ENCODE peak calls at places on chromosomes 16 and 17, in eight cellular contexts. One of them, this sample, is unnamed. For H3K4me1, the result is how much of the 10 kb centered on the place peaks cover.

GRCh38 chr16:70478912-70479341 is 24.5 kb downstream of the FCSK start:
- DNase-seq in thoracic aorta: no peak
- DNase-seq in effector memory CD4-positive, alpha-beta T cell: no peak
- DNase-seq in colonic mucosa: no peak
- DNase-seq in SK-N-SH: no peak
- DNase-seq in body of pancreas: no peak
- DNase-seq in cardiac muscle cell: peak
- DNase-seq in CD8-positive, alpha-beta T cell: no peak
- DNase-seq in this sample: no peak

GRCh38 chr17:78960945-78961344 is 18.8 kb downstream of the LGALS3BP start:
- DNase-seq in CD8-positive, alpha-beta T cell: no peak
- DNase-seq in effector memory CD4-positive, alpha-beta T cell: no peak
- DNase-seq in colonic mucosa: no peak
- DNase-seq in cardiac muscle cell: peak
- DNase-seq in thoracic aorta: no peak
- DNase-seq in SK-N-SH: no peak
- DNase-seq in body of pancreas: peak
- DNase-seq in this sample: peak

GRCh38 chr17:58487589-58488427 is at the start of gene HSF5:
- DNase-seq in cardiac muscle cell: peak
- DNase-seq in thoracic aorta: no peak
- DNase-seq in SK-N-SH: peak
- DNase-seq in body of pancreas: no peak
- DNase-seq in CD8-positive, alpha-beta T cell: peak
- DNase-seq in colonic mucosa: no peak
- DNase-seq in effector memory CD4-positive, alpha-beta T cell: peak
- DNase-seq in this sample: no peak

GRCh38 chr16:54931757-54932660 is 1.3 kb downstream of the IRX5 start:
- DNase-seq in effector memory CD4-positive, alpha-beta T cell: no peak
- DNase-seq in thoracic aorta: no peak
- DNase-seq in body of pancreas: no peak
- DNase-seq in CD8-positive, alpha-beta T cell: no peak
- DNase-seq in SK-N-SH: peak
- DNase-seq in colonic mucosa: no peak
- DNase-seq in cardiac muscle cell: no peak
- DNase-seq in this sample: no peak

GRCh38 chr16:4494746-4495490 is 18.7 kb downstream of the HMOX2 start:
- DNase-seq in thoracic aorta: no peak
- DNase-seq in colonic mucosa: no peak
- DNase-seq in SK-N-SH: no peak
- DNase-seq in cardiac muscle cell: peak
- DNase-seq in CD8-positive, alpha-beta T cell: no peak
- DNase-seq in body of pancreas: no peak
- DNase-seq in effector memory CD4-positive, alpha-beta T cell: no peak
- DNase-seq in this sample: no peak

GRCh38 chr17:31858647-31859486 is at the start of gene COPRS:
- DNase-seq in colonic mucosa: peak
- DNase-seq in CD8-positive, alpha-beta T cell: peak
- DNase-seq in thoracic aorta: peak
- DNase-seq in cardiac muscle cell: peak
- DNase-seq in body of pancreas: peak
- DNase-seq in effector memory CD4-positive, alpha-beta T cell: peak
- DNase-seq in SK-N-SH: peak
- DNase-seq in this sample: peak

GRCh38 chr17:39166437-39167335 is 725 bp upstream of the ARL5C start:
- DNase-seq in body of pancreas: peak
- DNase-seq in effector memory CD4-positive, alpha-beta T cell: no peak
- DNase-seq in cardiac muscle cell: no peak
- DNase-seq in colonic mucosa: no peak
- DNase-seq in CD8-positive, alpha-beta T cell: no peak
- DNase-seq in SK-N-SH: no peak
- DNase-seq in thoracic aorta: no peak
- DNase-seq in this sample: no peak

GRCh38 chr16:67013823-67014640 is 14.9 kb upstream of the CBFB start:
- DNase-seq in CD8-positive, alpha-beta T cell: peak
- DNase-seq in thoracic aorta: no peak
- DNase-seq in cardiac muscle cell: peak
- DNase-seq in colonic mucosa: peak
- DNase-seq in body of pancreas: peak
- DNase-seq in effector memory CD4-positive, alpha-beta T cell: peak
- DNase-seq in SK-N-SH: peak
- DNase-seq in this sample: peak

GRCh38 chr17:17712268-17712924 is 31.1 kb downstream of the RAI1 start:
- DNase-seq in cardiac muscle cell: peak
- DNase-seq in effector memory CD4-positive, alpha-beta T cell: no peak
- DNase-seq in body of pancreas: no peak
- DNase-seq in thoracic aorta: no peak
- DNase-seq in colonic mucosa: no peak
- DNase-seq in SK-N-SH: no peak
- DNase-seq in CD8-positive, alpha-beta T cell: no peak
- DNase-seq in this sample: no peak

GRCh38 chr17:70808596-70808995 is 639.3 kb downstream of the KCNJ2 start:
- DNase-seq in effector memory CD4-positive, alpha-beta T cell: no peak
- DNase-seq in body of pancreas: no peak
- DNase-seq in SK-N-SH: peak
- DNase-seq in CD8-positive, alpha-beta T cell: no peak
- DNase-seq in thoracic aorta: no peak
- DNase-seq in cardiac muscle cell: no peak
- DNase-seq in colonic mucosa: no peak
- DNase-seq in this sample: peak

GRCh38 chr16:11310997-11311561 is 29.9 kb upstream of the PRM1 start:
- DNase-seq in thoracic aorta: no peak
- DNase-seq in CD8-positive, alpha-beta T cell: peak
- DNase-seq in effector memory CD4-positive, alpha-beta T cell: no peak
- DNase-seq in body of pancreas: no peak
- DNase-seq in cardiac muscle cell: no peak
- DNase-seq in SK-N-SH: no peak
- DNase-seq in colonic mucosa: no peak
- DNase-seq in this sample: no peak

GRCh38 chr16:25192096-25192495 is 24.7 kb upstream of the AQP8 start:
- DNase-seq in thoracic aorta: no peak
- DNase-seq in SK-N-SH: no peak
- DNase-seq in body of pancreas: no peak
- DNase-seq in CD8-positive, alpha-beta T cell: no peak
- DNase-seq in effector memory CD4-positive, alpha-beta T cell: no peak
- DNase-seq in cardiac muscle cell: no peak
- DNase-seq in colonic mucosa: no peak
- DNase-seq in this sample: no peak

GRCh38 chr16:54651851-54652770 is 278.6 kb upstream of the IRX5 start:
- DNase-seq in SK-N-SH: no peak
- DNase-seq in effector memory CD4-positive, alpha-beta T cell: no peak
- DNase-seq in CD8-positive, alpha-beta T cell: no peak
- DNase-seq in thoracic aorta: no peak
- DNase-seq in colonic mucosa: no peak
- DNase-seq in cardiac muscle cell: peak
- DNase-seq in body of pancreas: no peak
- DNase-seq in this sample: no peak

GRCh38 chr16:78224342-78224741 is 124.9 kb downstream of the WWOX start:
- DNase-seq in colonic mucosa: no peak
- DNase-seq in body of pancreas: no peak
- DNase-seq in cardiac muscle cell: no peak
- DNase-seq in thoracic aorta: no peak
- DNase-seq in effector memory CD4-positive, alpha-beta T cell: no peak
- DNase-seq in SK-N-SH: no peak
- DNase-seq in CD8-positive, alpha-beta T cell: no peak
- DNase-seq in this sample: no peak

GRCh38 chr17:7634384-7634783 is 4.4 kb downstream of the SHBG start:
- DNase-seq in thoracic aorta: no peak
- DNase-seq in body of pancreas: no peak
- DNase-seq in CD8-positive, alpha-beta T cell: no peak
- DNase-seq in effector memory CD4-positive, alpha-beta T cell: no peak
- DNase-seq in colonic mucosa: peak
- DNase-seq in SK-N-SH: peak
- DNase-seq in cardiac muscle cell: peak
- DNase-seq in this sample: no peak

GRCh38 chr16:58057126-58057525 is 31.6 kb downstream of the MMP15 start:
- DNase-seq in thoracic aorta: no peak
- DNase-seq in effector memory CD4-positive, alpha-beta T cell: no peak
- DNase-seq in body of pancreas: no peak
- DNase-seq in SK-N-SH: no peak
- DNase-seq in colonic mucosa: no peak
- DNase-seq in CD8-positive, alpha-beta T cell: no peak
- DNase-seq in cardiac muscle cell: no peak
- DNase-seq in this sample: no peak

GRCh38 chr17:76337413-76337777 is 16.3 kb downstream of the PRPSAP1 start:
- DNase-seq in CD8-positive, alpha-beta T cell: no peak
- DNase-seq in cardiac muscle cell: no peak
- DNase-seq in body of pancreas: no peak
- DNase-seq in effector memory CD4-positive, alpha-beta T cell: no peak
- DNase-seq in thoracic aorta: no peak
- DNase-seq in colonic mucosa: no peak
- DNase-seq in SK-N-SH: no peak
- DNase-seq in this sample: no peak

GRCh38 chr17:1941241-1942065 is 83.7 kb downstream of the RTN4RL1 start:
- DNase-seq in SK-N-SH: no peak
- DNase-seq in thoracic aorta: no peak
- DNase-seq in body of pancreas: no peak
- DNase-seq in colonic mucosa: no peak
- DNase-seq in effector memory CD4-positive, alpha-beta T cell: no peak
- DNase-seq in CD8-positive, alpha-beta T cell: no peak
- DNase-seq in cardiac muscle cell: no peak
- DNase-seq in this sample: no peak

DNA sequence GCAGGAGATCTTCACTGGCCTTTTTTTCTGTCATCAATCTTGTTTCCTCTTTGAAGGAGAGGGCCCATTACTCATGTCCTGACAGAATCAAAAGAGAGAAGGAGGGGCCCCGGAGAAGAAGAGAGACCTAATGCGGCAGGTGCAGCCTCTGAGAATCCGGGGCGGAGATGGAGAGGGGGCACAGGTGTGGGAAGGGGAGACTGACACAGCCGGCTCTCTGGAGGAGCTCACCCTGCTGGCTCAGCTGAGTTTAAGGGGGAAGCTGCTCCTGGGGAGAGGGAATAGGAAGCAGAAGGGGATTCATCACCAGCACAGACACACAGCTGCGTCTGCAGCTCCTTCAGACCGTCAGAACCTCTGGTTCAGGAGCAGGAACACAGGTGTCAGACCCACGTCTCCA is 116.4 kb downstream of the SOX9 start:
- DNase-seq in cardiac muscle cell: no peak
- DNase-seq in effector memory CD4-positive, alpha-beta T cell: no peak
- DNase-seq in CD8-positive, alpha-beta T cell: no peak
- DNase-seq in colonic mucosa: no peak
- DNase-seq in body of pancreas: no peak
- DNase-seq in thoracic aorta: no peak
- DNase-seq in SK-N-SH: no peak
- DNase-seq in this sample: no peak
- H3K4me3 ChIP-seq in cardiac muscle cell: no peak
- H3K4me3 ChIP-seq in effector memory CD4-positive, alpha-beta T cell: no peak
- H3K4me3 ChIP-seq in CD8-positive, alpha-beta T cell: no peak
- H3K4me3 ChIP-seq in colonic mucosa: no peak
- H3K4me3 ChIP-seq in body of pancreas: no peak
- H3K4me3 ChIP-seq in thoracic aorta: no peak
- H3K4me3 ChIP-seq in SK-N-SH: no peak
- H3K4me3 ChIP-seq in this sample: no peak

GRCh38 chr16:1082952-1083675 is 10.6 kb downstream of the SSTR5 start:
- DNase-seq in thoracic aorta: no peak
- DNase-seq in body of pancreas: no peak
- DNase-seq in colonic mucosa: no peak
- DNase-seq in cardiac muscle cell: no peak
- DNase-seq in SK-N-SH: no peak
- DNase-seq in effector memory CD4-positive, alpha-beta T cell: no peak
- DNase-seq in CD8-positive, alpha-beta T cell: no peak
- DNase-seq in this sample: no peak
- H3K27ac ChIP-seq in thoracic aorta: no peak
- H3K27ac ChIP-seq in body of pancreas: no peak
- H3K27ac ChIP-seq in colonic mucosa: no peak
- H3K27ac ChIP-seq in cardiac muscle cell: no peak
- H3K27ac ChIP-seq in SK-N-SH: no peak
- H3K27ac ChIP-seq in effector memory CD4-positive, alpha-beta T cell: no peak
- H3K27ac ChIP-seq in CD8-positive, alpha-beta T cell: no peak
- H3K27ac ChIP-seq in this sample: no peak

GRCh38 chr17:55416000-55416399 is 5.6 kb downstream of the MMD start:
- DNase-seq in CD8-positive, alpha-beta T cell: no peak
- DNase-seq in cardiac muscle cell: no peak
- DNase-seq in thoracic aorta: no peak
- DNase-seq in body of pancreas: no peak
- DNase-seq in SK-N-SH: no peak
- DNase-seq in colonic mucosa: no peak
- DNase-seq in effector memory CD4-positive, alpha-beta T cell: no peak
- DNase-seq in this sample: no peak
- H3K4me1 ChIP-seq in CD8-positive, alpha-beta T cell: under half
- H3K4me1 ChIP-seq in cardiac muscle cell: under half
- H3K4me1 ChIP-seq in thoracic aorta: under half
- H3K4me1 ChIP-seq in body of pancreas: under half
- H3K4me1 ChIP-seq in SK-N-SH: under half
- H3K4me1 ChIP-seq in colonic mucosa: under half
- H3K4me1 ChIP-seq in effector memory CD4-positive, alpha-beta T cell: under half
- H3K4me1 ChIP-seq in this sample: under half

GRCh38 chr16:3188925-3189825 is 1.2 kb downstream of the OR1F1 start:
- DNase-seq in thoracic aorta: no peak
- DNase-seq in colonic mucosa: peak
- DNase-seq in cardiac muscle cell: peak
- DNase-seq in body of pancreas: no peak
- DNase-seq in SK-N-SH: peak
- DNase-seq in effector memory CD4-positive, alpha-beta T cell: no peak
- DNase-seq in CD8-positive, alpha-beta T cell: no peak
- DNase-seq in this sample: no peak

GRCh38 chr16:3189869-3190268 is 1.9 kb downstream of the OR1F1 start:
- DNase-seq in colonic mucosa: no peak
- DNase-seq in CD8-positive, alpha-beta T cell: no peak
- DNase-seq in SK-N-SH: no peak
- DNase-seq in body of pancreas: no peak
- DNase-seq in cardiac muscle cell: no peak
- DNase-seq in effector memory CD4-positive, alpha-beta T cell: no peak
- DNase-seq in thoracic aorta: no peak
- DNase-seq in this sample: no peak

GRCh38 chr16:3188675-3188924 is 596 bp downstream of the OR1F1 start:
- DNase-seq in thoracic aorta: no peak
- DNase-seq in body of pancreas: no peak
- DNase-seq in SK-N-SH: no peak
- DNase-seq in colonic mucosa: no peak
- DNase-seq in effector memory CD4-positive, alpha-beta T cell: no peak
- DNase-seq in CD8-positive, alpha-beta T cell: no peak
- DNase-seq in cardiac muscle cell: no peak
- DNase-seq in this sample: no peak

GRCh38 chr16:3186946-3187690 is 886 bp upstream of the OR1F1 start:
- DNase-seq in effector memory CD4-positive, alpha-beta T cell: no peak
- DNase-seq in SK-N-SH: no peak
- DNase-seq in cardiac muscle cell: no peak
- DNase-seq in body of pancreas: no peak
- DNase-seq in colonic mucosa: no peak
- DNase-seq in thoracic aorta: no peak
- DNase-seq in CD8-positive, alpha-beta T cell: no peak
- DNase-seq in this sample: no peak

GRCh38 chr16:3187798-3188674 is at the start of gene OR1F1:
- DNase-seq in effector memory CD4-positive, alpha-beta T cell: peak
- DNase-seq in SK-N-SH: peak
- DNase-seq in cardiac muscle cell: peak
- DNase-seq in CD8-positive, alpha-beta T cell: peak
- DNase-seq in body of pancreas: no peak
- DNase-seq in colonic mucosa: no peak
- DNase-seq in thoracic aorta: no peak
- DNase-seq in this sample: no peak
- H3K4me3 ChIP-seq in effector memory CD4-positive, alpha-beta T cell: peak
- H3K4me3 ChIP-seq in SK-N-SH: peak
- H3K4me3 ChIP-seq in cardiac muscle cell: peak
- H3K4me3 ChIP-seq in CD8-positive, alpha-beta T cell: peak
- H3K4me3 ChIP-seq in body of pancreas: no peak
- H3K4me3 ChIP-seq in colonic mucosa: peak
- H3K4me3 ChIP-seq in thoracic aorta: peak
- H3K4me3 ChIP-seq in this sample: no peak

This sample was measured in small intestine.